ENCODE peak calls at places on chromosomes 3 and 15, in eight cellular contexts. J is fibroblast of pulmonary artery; X is sciatic nerve; G is left ventricle myocardium superior; A is HepG2; T is myocyte; F is stimulated activated naive CD8-positive, alpha-beta T cell treated with anti-CD3 and anti-CD28 coated beads, Interleukin-15, Interleukin-2, amounts not matched to agents 100 U/mL and 50 U/mL, for 24 hours; I is ELR. E is an unnamed sample.

GRCh38 chr15:51191766-51192165 is 97.1 kb upstream of the TNFAIP8L3 start:
- DNase-seq in J (no peak), X (no peak), G (no peak), A (no peak), T (peak; percentile 18), F (no peak), I (no peak), E (no peak)

GRCh38 chr3:27681249-27681748 is 40.8 kb downstream of the EOMES start:
- DNase-seq in J (peak; percentile 89), X (no peak), G (no peak), A (peak; percentile 74), T (peak; percentile 82), F (peak; percentile 20), I (peak; percentile 82), E (no peak)

GRCh38 chr3:196947136-196947859 is 5.0 kb upstream of the NCBP2 start:
- DNase-seq in J (no peak), X (no peak), G (no peak), A (no peak), T (no peak), F (no peak), I (peak; percentile 33), E (no peak)

GRCh38 chr15:66126057-66126855 is 127.3 kb downstream of the MEGF11 start:
- DNase-seq in J (no peak), X (no peak), G (no peak), A (no peak), T (no peak), F (no peak), I (no peak), E (no peak)

GRCh38 chr3:182364723-182365650 is 428.3 kb upstream of the ATP11B start:
- DNase-seq in J (peak; percentile 1), X (peak; percentile 75), G (no peak), A (no peak), T (peak; percentile 73), F (no peak), I (no peak), E (no peak)

GRCh38 chr3:87413821-87414220 is 137.4 kb upstream of the POU1F1 start:
- DNase-seq in J (no peak), X (no peak), G (no peak), A (no peak), T (no peak), F (no peak), I (no peak), E (no peak)

GRCh38 chr3:173395412-173396181 is 1.9 kb upstream of the NLGN1 start:
- DNase-seq in J (peak; percentile 75), X (peak; percentile 92), G (peak; percentile 93), A (no peak), T (peak; percentile 58), F (peak; percentile 59), I (peak; percentile 91), E (peak; percentile 89)

GRCh38 chr15:94265009-94265408 is 33.6 kb downstream of the MCTP2 start:
- DNase-seq in J (no peak), X (no peak), G (no peak), A (no peak), T (no peak), F (no peak), I (no peak), E (no peak)

GRCh38 chr3:71127463-71128243 is 455.9 kb downstream of the FOXP1 start:
- DNase-seq in J (peak; percentile 67), X (no peak), G (no peak), A (no peak), T (no peak), F (peak; percentile 43), I (no peak), E (no peak)

E was measured in mucosa of gallbladder.